ENCODE peak calls at places on chromosomes 2 and 18, in four cellular contexts. S, E, Q and M are unnamed samples.

GRCh38 chr2:199972088-199972626 is 16.8 kb downstream of the MAIP1 start:
- DNase-seq in S (no peak), E (no peak), Q (no peak), M (no peak)

GRCh38 chr2:124983595-124983994 is 958.5 kb downstream of the CNTNAP5 start:
- DNase-seq in S (no peak), E (no peak), Q (no peak), M (no peak)

GRCh38 chr2:179422037-179422643 is 157.5 kb upstream of the SESTD1 start:
- DNase-seq in S (peak; percentile 85), E (peak; percentile 54), Q (peak; percentile 75), M (peak; percentile 66)

GRCh38 chr2:186256540-186256939 is 229.5 kb upstream of the ZC3H15 start:
- DNase-seq in S (no peak), E (no peak), Q (no peak), M (no peak)

GRCh38 chr2:66423391-66423790 is 11.5 kb upstream of the MEIS1 start:
- DNase-seq in S (no peak), E (no peak), Q (no peak), M (no peak)

GRCh38 chr2:96951125-96951654 is 35.2 kb downstream of the FAM178B start:
- DNase-seq in S (peak; percentile 84), E (peak; percentile 69), Q (peak; percentile 69), M (peak; percentile 74)

GRCh38 chr2:36356990-36357505 is 1.5 kb downstream of the CRIM1 start:
- DNase-seq in S (peak; percentile 11), E (peak; percentile 50), Q (no peak), M (peak; percentile 30)

GRCh38 chr18:5380581-5380980 is 85.1 kb upstream of the ZBTB14 start:
- DNase-seq in S (no peak), E (no peak), Q (no peak), M (no peak)

GRCh38 chr2:230902180-230902899 is 22.7 kb downstream of the GPR55 start:
- DNase-seq in S (peak; percentile 24), E (no peak), Q (peak; percentile 15), M (no peak)

GRCh38 chr2:186347472-186347871 is 138.6 kb upstream of the ZC3H15 start:
- DNase-seq in S (no peak), E (no peak), Q (no peak), M (no peak)

GRCh38 chr18:644395-645004 is 13.0 kb upstream of the TYMS start:
- DNase-seq in S (no peak), E (no peak), Q (no peak), M (no peak)

GRCh38 chr2:98479959-98480524 is 35.4 kb downstream of the INPP4A start:
- DNase-seq in S (peak; percentile 86), E (peak; percentile 65), Q (peak; percentile 70), M (peak; percentile 26)

GRCh38 chr2:186554450-186554849 is 35.4 kb upstream of the ITGAV start:
- DNase-seq in S (no peak), E (no peak), Q (no peak), M (no peak)

GRCh38 chr2:217930783-217931563 is 71.8 kb downstream of the TNS1 start:
- DNase-seq in S (no peak), E (no peak), Q (no peak), M (no peak)

GRCh38 chr2:136248242-136248641 is 130.3 kb upstream of the CXCR4 start:
- DNase-seq in S (no peak), E (no peak), Q (no peak), M (no peak)

GRCh38 chr2:95316466-95317122 is 19.4 kb downstream of the KCNIP3 start:
- DNase-seq in S (no peak), E (no peak), Q (no peak), M (no peak)

GRCh38 chr2:30149513-30149912 is 2.7 kb downstream of the YPEL5 start:
- DNase-seq in S (no peak), E (no peak), Q (no peak), M (no peak)

GRCh38 chr2:24702800-24703199 is 90.4 kb downstream of the PTRHD1 start:
- DNase-seq in S (no peak), E (no peak), Q (no peak), M (no peak)

GRCh38 chr2:218849721-218850120 is 9.9 kb upstream of the WNT6 start:
- DNase-seq in S (no peak), E (no peak), Q (no peak), M (no peak)

GRCh38 chr2:110678457-110679336 is 834 bp upstream of the BUB1 start:
- DNase-seq in S (peak; percentile 32), E (no peak), Q (peak; percentile 26), M (peak; percentile 25)

GRCh38 chr2:234556848-234557573 is 60.1 kb upstream of the ARL4C start:
- DNase-seq in S (no peak), E (no peak), Q (no peak), M (no peak)

GRCh38 chr18:9751371-9752031 is 43.4 kb downstream of the RAB31 start:
- DNase-seq in S (no peak), E (no peak), Q (no peak), M (no peak)

GRCh38 chr2:19899853-19900525 is 1.8 kb downstream of the TTC32 start:
- DNase-seq in S (no peak), E (no peak), Q (no peak), M (no peak)

DNA sequence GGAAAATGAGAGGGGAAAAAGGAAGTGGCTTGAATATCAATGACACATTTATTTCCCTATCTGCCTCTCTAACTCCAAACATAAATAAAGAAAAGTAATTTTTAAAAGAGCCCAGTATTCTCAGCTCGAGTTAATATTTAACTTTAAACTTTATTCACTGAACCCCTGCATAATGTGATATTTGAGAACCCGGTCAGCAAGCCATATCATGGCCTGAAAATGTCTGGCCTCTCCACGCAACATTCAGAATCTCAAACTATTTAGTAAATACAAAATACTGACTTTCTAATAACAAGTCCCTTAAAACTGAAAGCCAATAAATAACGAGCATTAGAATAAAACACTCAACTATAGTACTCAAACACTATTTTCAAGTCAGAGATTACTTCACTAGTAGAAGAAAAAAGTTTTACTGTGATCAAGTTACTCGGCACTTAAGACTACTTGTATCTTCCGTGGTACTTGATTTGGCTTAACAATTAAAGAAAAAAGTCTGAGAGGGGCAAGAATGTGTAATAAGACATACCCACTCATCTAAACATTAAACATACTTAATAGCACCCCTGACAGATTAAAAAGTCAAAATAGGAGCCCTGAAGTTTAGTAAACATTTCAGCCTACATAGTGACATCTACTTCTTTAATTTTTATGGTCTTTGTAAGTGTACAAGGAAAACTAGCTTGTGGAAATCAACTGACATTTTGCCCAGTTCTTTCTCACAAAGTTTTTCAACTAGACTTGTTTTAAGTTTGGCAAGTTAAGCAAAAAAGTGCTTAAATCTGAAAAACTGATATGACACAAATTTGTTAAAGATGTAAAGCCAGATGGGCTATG is 38.3 kb downstream of the RTN4 start:
- DNase-seq in S (peak; percentile 49), E (no peak), Q (no peak), M (no peak)
- H3K4me1 ChIP-seq in S (peaks cover 65% of the 10 kb centered on the region), E (peaks cover 94% of the 10 kb centered on the region), Q (peaks cover 56% of the 10 kb centered on the region), M (peaks cover 17% of the 10 kb centered on the region)

GRCh38 chr2:75403991-75404428 is 156.7 kb downstream of the EVA1A start:
- DNase-seq in S (no peak), E (peak; percentile 7), Q (no peak), M (no peak)
- H3K4me1 ChIP-seq in S (no peaks in the 10 kb centered on the region), E (no peaks in the 10 kb centered on the region), Q (no peaks in the 10 kb centered on the region), M (peaks cover 4% of the 10 kb centered on the region)

DNA sequence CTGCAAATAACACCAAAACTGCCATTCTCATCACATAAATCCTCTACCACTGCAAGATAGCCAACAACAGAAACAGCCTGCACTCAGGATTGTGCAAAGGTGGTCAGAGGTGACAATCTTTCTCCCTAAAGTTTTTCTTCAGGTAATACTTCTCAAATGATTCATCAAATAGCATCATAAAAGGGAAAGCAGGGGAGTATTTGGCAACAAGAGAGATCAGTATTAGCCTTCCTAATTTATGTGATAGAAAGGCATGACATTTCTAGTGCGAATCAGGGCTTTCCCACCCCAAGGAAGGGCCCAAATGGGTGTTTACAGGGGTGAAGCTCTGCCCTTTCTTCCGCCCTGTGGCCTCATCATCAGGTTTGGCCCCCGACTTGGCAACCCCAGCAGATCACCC is 64.5 kb downstream of the STK39 start:
- DNase-seq in S (no peak), E (no peak), Q (no peak), M (no peak)
- H3K4me1 ChIP-seq in S (peaks cover 63% of the 10 kb centered on the region), E (peaks cover 39% of the 10 kb centered on the region), Q (no peaks in the 10 kb centered on the region), M (no peaks in the 10 kb centered on the region)

GRCh38 chr2:43341959-43342757 is 115.8 kb upstream of the ZFP36L2 start:
- DNase-seq in S (no peak), E (no peak), Q (no peak), M (no peak)
- H3K4me1 ChIP-seq in S (peaks cover 37% of the 10 kb centered on the region), E (peaks cover 66% of the 10 kb centered on the region), Q (peaks cover 43% of the 10 kb centered on the region), M (peaks cover 12% of the 10 kb centered on the region)

DNA sequence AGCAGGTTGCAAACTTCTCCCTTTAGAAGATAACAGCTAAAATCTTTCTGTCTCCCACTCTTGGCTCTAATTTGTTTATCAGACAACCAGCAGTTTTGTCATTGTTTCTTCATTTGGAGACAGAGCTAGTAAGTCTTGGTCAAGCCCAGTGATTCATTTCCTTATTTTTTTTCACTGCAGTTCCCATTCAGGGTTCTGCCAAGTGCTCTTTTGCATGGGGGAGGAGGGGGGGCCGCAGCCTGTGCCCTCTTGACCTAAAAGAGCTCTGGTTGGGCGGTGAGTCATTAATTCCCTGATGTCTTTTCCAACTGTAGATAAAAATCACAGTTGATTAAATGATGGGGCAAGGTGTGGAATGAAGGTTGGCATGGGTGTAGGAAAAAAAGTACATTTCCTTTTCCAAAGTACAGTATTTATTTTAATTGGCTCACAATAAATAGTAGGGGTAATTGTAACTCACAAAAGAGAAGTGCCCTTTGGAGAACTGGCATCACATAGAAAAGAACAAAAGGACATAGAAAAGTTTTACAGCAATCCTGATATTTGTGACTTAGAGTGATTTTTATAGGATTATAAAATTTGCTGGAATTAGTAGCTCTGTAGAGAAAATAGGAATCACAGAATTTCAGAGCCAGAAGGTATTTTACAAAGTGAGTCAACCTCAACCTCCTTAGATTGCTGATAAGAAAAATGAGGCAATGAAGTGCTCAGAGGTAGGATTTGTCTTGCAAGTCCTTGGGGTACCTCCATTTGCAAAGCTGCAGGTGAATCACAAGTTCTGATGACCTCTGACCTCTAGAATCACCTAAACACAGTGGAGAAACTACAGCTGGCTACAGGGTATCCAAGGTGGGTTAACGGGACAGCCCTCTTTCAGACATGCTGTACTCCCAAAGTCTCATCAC is 133.5 kb downstream of the SOCS6 start:
- DNase-seq in S (peak; percentile 67), E (peak; percentile 79), Q (peak; percentile 89), M (peak; percentile 60)
- H3K4me1 ChIP-seq in S (no peaks in the 10 kb centered on the region), E (peaks cover 46% of the 10 kb centered on the region), Q (peaks cover 6% of the 10 kb centered on the region), M (no peaks in the 10 kb centered on the region)

GRCh38 chr18:50194623-50195532 is at the start of gene MYO5B:
- DNase-seq in S (peak; percentile 95), E (no peak), Q (peak; percentile 55), M (no peak)
- H3K4me1 ChIP-seq in S (peaks cover 23% of the 10 kb centered on the region), E (peaks cover 12% of the 10 kb centered on the region), Q (peaks cover 10% of the 10 kb centered on the region), M (peaks cover 10% of the 10 kb centered on the region)